ENCODE peak calls at places on chromosomes 7 and 10, in six cellular contexts. Z is HCT116, O is upper lobe of right lung, Y is neural progenitor cell, R is IMR-90, X is mesendoderm. V is an unnamed sample.

GRCh38 chr7:537911-538634 is 18.4 kb upstream of the PDGFA start:
- DNase-seq in Z (peak; percentile 83), O (peak; percentile 89), Y (no peak), X (peak; percentile 93), R (peak; percentile 89), V (peak; percentile 86)

GRCh38 chr7:42348627-42349026 is 111.6 kb upstream of the GLI3 start:
- DNase-seq in Y (no peak), Z (no peak), O (no peak), R (no peak), X (no peak), V (no peak)

GRCh38 chr7:105831824-105832535 is 44.4 kb downstream of the ATXN7L1 start:
- DNase-seq in O (no peak), Z (no peak), R (peak; percentile 56), X (no peak), Y (no peak), V (no peak)

GRCh38 chr7:27367930-27368549 is 125.4 kb downstream of the EVX1 start:
- DNase-seq in X (no peak), Y (no peak), O (no peak), Z (no peak), R (no peak), V (no peak)

GRCh38 chr7:80584778-80585177 is 53.7 kb upstream of the CD36 start:
- DNase-seq in Z (no peak), R (peak; percentile 42), Y (no peak), O (no peak), X (peak; percentile 62), V (peak; percentile 5)

GRCh38 chr7:29684787-29685650 is 121.3 kb upstream of the WIPF3 start:
- DNase-seq in Z (peak; percentile 23), O (peak; percentile 93), X (peak; percentile 85), R (peak; percentile 50), Y (peak; percentile 92), V (peak; percentile 77)

GRCh38 chr10:29607576-29607975 is 27.2 kb downstream of the SVIL start:
- DNase-seq in O (no peak), X (no peak), R (no peak), Z (no peak), Y (no peak), V (no peak)

GRCh38 chr10:97353945-97354344 is 19.4 kb upstream of the FRAT2 start:
- DNase-seq in Y (no peak), O (peak; percentile 68), X (no peak), Z (no peak), R (no peak), V (no peak)

GRCh38 chr10:35643151-35643975 is 1.3 kb upstream of the FZD8 start:
- DNase-seq in O (peak; percentile 88), Y (peak; percentile 81), R (peak; percentile 66), Z (no peak), X (peak; percentile 88), V (peak; percentile 87)

GRCh38 chr7:102404005-102404861 is 8.1 kb downstream of the PRKRIP1 start:
- DNase-seq in Z (peak; percentile 35), X (peak; percentile 86), R (peak; percentile 47), O (no peak), Y (peak; percentile 73), V (peak; percentile 74)

GRCh38 chr7:102396710-102397019 is 502 bp downstream of the PRKRIP1 start:
- DNase-seq in Z (no peak), X (no peak), O (no peak), Y (no peak), R (no peak), V (no peak)

GRCh38 chr7:102403563-102403962 is 7.4 kb downstream of the PRKRIP1 start:
- DNase-seq in O (no peak), X (no peak), R (no peak), Z (no peak), Y (no peak), V (no peak)

GRCh38 chr7:102398543-102398942 is 2.4 kb downstream of the PRKRIP1 start:
- DNase-seq in X (no peak), Z (no peak), Y (no peak), O (no peak), R (no peak), V (no peak)

GRCh38 chr7:102400360-102400759 is 4.2 kb downstream of the PRKRIP1 start:
- DNase-seq in O (no peak), Z (no peak), Y (no peak), R (no peak), X (no peak), V (no peak)
- H3K4me3 ChIP-seq in O (no peak overlapping the region), Z (no peak overlapping the region), Y (no peak overlapping the region), R (no peak overlapping the region), X (no peak overlapping the region), V (no peak overlapping the region)

DNA sequence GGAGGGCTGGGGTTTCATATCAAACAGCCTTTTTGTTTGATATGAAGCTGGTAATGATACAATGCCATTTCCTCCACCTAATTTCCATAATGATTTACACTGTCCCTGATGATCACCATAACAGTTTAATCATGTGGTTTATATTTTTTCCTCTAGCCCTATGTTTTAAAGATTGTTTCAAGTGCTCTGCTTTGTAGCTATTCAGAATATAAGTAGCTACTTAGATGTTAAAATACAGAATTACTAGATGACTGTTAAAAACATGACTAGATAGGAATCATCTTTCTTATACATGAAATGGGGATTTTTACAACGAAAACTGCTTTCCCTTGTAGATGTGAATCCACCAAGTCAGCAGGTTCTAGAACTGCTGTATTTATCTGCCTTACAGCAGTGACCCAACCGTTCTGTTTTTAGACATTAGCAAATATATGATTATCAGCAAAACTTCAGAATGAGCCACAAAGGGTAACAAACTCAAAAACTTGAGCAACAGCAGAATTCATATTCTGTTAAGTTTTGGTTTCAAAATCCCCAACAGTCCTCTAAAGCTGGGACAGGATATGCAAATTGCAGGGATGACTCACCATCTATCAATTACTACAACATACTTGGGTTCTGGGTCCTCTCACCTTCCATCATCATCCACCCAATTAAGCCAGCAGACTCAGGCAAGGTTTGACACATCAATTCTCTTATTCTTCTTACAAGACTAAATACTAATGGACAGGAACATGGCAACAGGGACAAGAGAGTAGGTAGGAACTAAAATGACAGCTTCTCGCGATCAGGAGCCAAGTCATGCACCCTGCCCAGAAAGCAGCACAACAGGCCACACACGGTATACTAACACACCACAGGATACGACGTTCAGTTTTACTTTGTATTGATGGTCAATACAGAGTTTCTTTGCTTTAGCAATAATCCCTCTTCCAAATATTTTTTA is 83.9 kb downstream of the PIP4K2A start:
- DNase-seq in Z (no peak), O (no peak), X (peak; percentile 85), R (peak; percentile 67), Y (no peak), V (no peak)
- H3K4me3 ChIP-seq in Z (no peak overlapping the region), O (no peak overlapping the region), X (no peak overlapping the region), R (no peak overlapping the region), Y (no peak overlapping the region), V (no peak overlapping the region)

GRCh38 chr7:100568936-100569844 is 4.5 kb downstream of the SAP25 start:
- DNase-seq in R (no peak), Y (peak; percentile 94), Z (no peak), X (peak; percentile 88), O (peak; percentile 85), V (peak; percentile 91)
- H3K4me3 ChIP-seq in R (no peak overlapping the region), Y (peak overlapping the region; percentile 42), Z (no peak overlapping the region), X (no peak overlapping the region), O (peak overlapping the region; percentile 42), V (peak overlapping the region; percentile 63)

GRCh38 chr10:133087679-133088523 is at the start of gene ADGRA1:
- DNase-seq in O (no peak), Z (no peak), R (no peak), Y (peak; percentile 87), X (peak; percentile 32), V (peak; percentile 95)

GRCh38 chr10:133087045-133087678 is 562 bp upstream of the ADGRA1 start:
- DNase-seq in Y (no peak), Z (no peak), O (no peak), X (no peak), R (no peak), V (no peak)

GRCh38 chr10:133090101-133090500 is 2.4 kb downstream of the ADGRA1 start:
- DNase-seq in Y (no peak), R (no peak), Z (no peak), X (no peak), O (no peak), V (no peak)

GRCh38 chr10:133089461-133089800 is 1.7 kb downstream of the ADGRA1 start:
- DNase-seq in Y (no peak), O (no peak), Z (no peak), R (no peak), X (no peak), V (no peak)

GRCh38 chr10:133088524-133089460 is 1.1 kb downstream of the ADGRA1 start:
- DNase-seq in X (no peak), Y (peak; percentile 39), O (no peak), R (no peak), Z (no peak), V (peak; percentile 84)
- H3K4me3 ChIP-seq in X (no peak overlapping the region), Y (peak overlapping the region; percentile 73), O (no peak overlapping the region), R (no peak overlapping the region), Z (no peak overlapping the region), V (peak overlapping the region; percentile 33)

GRCh38 chr10:10798543-10799192 is 219.0 kb upstream of the CELF2 start:
- DNase-seq in R (no peak), O (peak; percentile 63), Y (peak; percentile 33), Z (no peak), X (peak; percentile 49), V (peak; percentile 50)
- H3K4me3 ChIP-seq in R (no peak overlapping the region), O (peak overlapping the region; percentile 41), Y (peak overlapping the region; percentile 28), Z (no peak overlapping the region), X (no peak overlapping the region), V (no peak overlapping the region)

DNA sequence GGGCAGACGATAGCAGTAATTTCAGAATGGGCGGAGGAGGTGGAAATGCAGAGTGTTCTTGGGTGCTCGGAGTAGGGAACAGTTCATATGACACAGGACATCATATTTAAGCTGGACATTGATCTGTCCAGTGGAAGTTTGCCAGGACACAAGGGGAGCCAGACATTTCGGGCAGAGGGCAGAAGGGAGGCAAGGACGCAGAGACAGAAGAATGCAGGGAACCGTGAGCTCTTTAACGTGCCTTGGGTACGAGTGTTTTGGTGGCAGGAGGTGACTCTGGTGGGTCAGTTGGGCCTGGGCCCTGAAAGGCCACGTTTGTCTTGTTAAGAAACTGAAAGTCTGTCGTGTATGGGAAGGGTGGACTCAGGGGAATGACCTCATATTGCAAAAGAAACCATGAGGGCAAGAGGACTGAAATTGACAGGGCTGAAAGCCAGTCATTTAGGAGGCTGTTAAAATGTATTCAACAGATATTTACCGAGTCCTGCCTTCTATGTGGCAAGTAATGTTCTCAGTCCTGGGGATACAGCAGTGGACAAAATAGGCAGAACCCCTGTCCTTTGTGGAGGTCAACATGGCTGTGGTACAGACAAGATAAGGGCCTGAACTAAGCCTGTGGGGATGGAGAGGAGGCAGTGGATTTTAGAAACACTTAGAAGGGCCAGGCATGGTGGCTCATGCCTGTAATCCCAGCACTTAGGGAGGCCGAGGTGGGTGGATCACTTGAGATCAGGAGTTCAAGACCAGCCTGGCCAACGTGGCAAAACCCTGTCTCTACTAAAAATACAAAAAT is 2.2 kb downstream of the OPTN start:
- DNase-seq in Z (no peak), O (no peak), R (peak; percentile 26), Y (no peak), X (no peak), V (no peak)
- H3K4me3 ChIP-seq in Z (no peak overlapping the region), O (peak overlapping the region; percentile 87), R (peak overlapping the region; percentile 2), Y (no peak overlapping the region), X (no peak overlapping the region), V (no peak overlapping the region)

GRCh38 chr7:28607179-28607578 is 194.9 kb downstream of the CREB5 start:
- DNase-seq in Z (no peak), R (peak; percentile 13), O (no peak), Y (no peak), X (no peak), V (no peak)
- H3K4me3 ChIP-seq in Z (no peak overlapping the region), R (no peak overlapping the region), O (no peak overlapping the region), Y (no peak overlapping the region), X (no peak overlapping the region), V (no peak overlapping the region)